ENCODE peak calls at places on chromosomes 5 and 9, in six cellular contexts. A, P, F, O, X and Z are unnamed samples.

GRCh38 chr9:101705135-101705661 is 33.2 kb downstream of the GRIN3A start:
- DNase-seq in A (peak; percentile 84), P (peak; percentile 38), F (no peak), O (no peak), X (peak; percentile 70), Z (no peak)

GRCh38 chr5:126508962-126509279 is 85.7 kb downstream of the GRAMD2B start:
- DNase-seq in A (no peak), P (no peak), F (no peak), O (peak; percentile 68), X (no peak), Z (no peak)

GRCh38 chr9:126335837-126336236 is 9.2 kb downstream of the MVB12B start:
- DNase-seq in A (no peak), P (no peak), F (no peak), O (no peak), X (no peak), Z (no peak)

GRCh38 chr9:8401961-8402701 is 602.6 kb upstream of the DMAC1 start:
- DNase-seq in A (no peak), P (no peak), F (no peak), O (no peak), X (no peak), Z (no peak)

GRCh38 chr5:9742848-9743247 is 112.7 kb upstream of the TAS2R1 start:
- DNase-seq in A (no peak), P (no peak), F (no peak), O (no peak), X (no peak), Z (no peak)

GRCh38 chr9:132846109-132846917 is 31.8 kb downstream of the AK8 start:
- DNase-seq in A (no peak), P (no peak), F (no peak), O (no peak), X (no peak), Z (no peak)

GRCh38 chr9:6667633-6668280 is 22.2 kb upstream of the GLDC start:
- DNase-seq in A (peak; percentile 46), P (no peak), F (no peak), O (peak; percentile 50), X (no peak), Z (peak; percentile 44)

GRCh38 chr5:10562202-10563131 is 1.4 kb upstream of the ANKRD33B start:
- DNase-seq in A (no peak), P (no peak), F (no peak), O (peak; percentile 33), X (peak; percentile 72), Z (peak; percentile 33)

GRCh38 chr5:130720355-130720754 is 444.7 kb downstream of the HINT1 start:
- DNase-seq in A (peak; percentile 73), P (peak; percentile 53), F (peak; percentile 16), O (peak; percentile 69), X (no peak), Z (no peak)

GRCh38 chr9:108386859-108387384 is 468.9 kb downstream of the ACTL7B start:
- DNase-seq in A (no peak), P (no peak), F (no peak), O (peak; percentile 46), X (no peak), Z (peak; percentile 85)

GRCh38 chr9:123925820-123926219 is 4.1 kb downstream of the DENND1A start:
- DNase-seq in A (no peak), P (no peak), F (peak; percentile 29), O (peak; percentile 46), X (no peak), Z (peak; percentile 39)

GRCh38 chr5:53105611-53106300 is 3.8 kb downstream of the MOCS2 start:
- DNase-seq in A (no peak), P (no peak), F (no peak), O (no peak), X (no peak), Z (no peak)

GRCh38 chr5:130528474-130528873 is 624.2 kb downstream of the CHSY3 start:
- DNase-seq in A (no peak), P (no peak), F (no peak), O (peak; percentile 41), X (no peak), Z (no peak)

GRCh38 chr9:132242621-132243155 is 80.8 kb downstream of the NTNG2 start:
- DNase-seq in A (peak; percentile 34), P (no peak), F (no peak), O (peak; percentile 22), X (peak; percentile 63), Z (no peak)

GRCh38 chr9:126614455-126615248 is 924 bp downstream of the LMX1B start:
- DNase-seq in A (no peak), P (no peak), F (no peak), O (no peak), X (peak; percentile 72), Z (no peak)

GRCh38 chr9:18824095-18824666 is 208.8 kb downstream of the SAXO1 start:
- DNase-seq in A (peak; percentile 53), P (no peak), F (no peak), O (no peak), X (no peak), Z (no peak)

GRCh38 chr9:13568851-13569618 is 289.5 kb upstream of the MPDZ start:
- DNase-seq in A (peak; percentile 29), P (no peak), F (no peak), O (peak; percentile 29), X (peak; percentile 55), Z (no peak)

GRCh38 chr9:94889627-94890026 is 163.1 kb downstream of the AOPEP start:
- DNase-seq in A (no peak), P (no peak), F (no peak), O (no peak), X (no peak), Z (no peak)

GRCh38 chr5:180830253-180831138 is 27.9 kb upstream of the MGAT1 start:
- DNase-seq in A (peak; percentile 68), P (no peak), F (peak; percentile 55), O (no peak), X (peak; percentile 83), Z (peak; percentile 39)

GRCh38 chr5:33601881-33602280 is 161.1 kb downstream of the TARS1 start:
- DNase-seq in A (peak; percentile 71), P (no peak), F (peak; percentile 5), O (no peak), X (no peak), Z (no peak)

GRCh38 chr9:133691659-133692363 is 46.3 kb downstream of the SARDH start:
- DNase-seq in A (no peak), P (no peak), F (peak; percentile 72), O (peak; percentile 58), X (no peak), Z (peak; percentile 43)

GRCh38 chr5:161846731-161847130 is 1.2 kb upstream of the GABRA1 start:
- DNase-seq in A (peak; percentile 93), P (peak; percentile 63), F (no peak), O (no peak), X (peak; percentile 59), Z (no peak)

GRCh38 chr9:96122756-96123155 is 179.2 kb downstream of the HSD17B3 start:
- DNase-seq in A (no peak), P (no peak), F (no peak), O (peak; percentile 73), X (no peak), Z (peak; percentile 58)

GRCh38 chr9:120842685-120843485 is at the start of gene PSMD5:
- DNase-seq in A (peak; percentile 100), P (peak; percentile 97), F (peak; percentile 100), O (peak; percentile 100), X (peak; percentile 85), Z (peak; percentile 100)

GRCh38 chr9:125513634-125514413 is 193.2 kb downstream of the MAPKAP1 start:
- DNase-seq in A (no peak), P (no peak), F (peak; percentile 11), O (peak; percentile 86), X (no peak), Z (peak; percentile 81)

GRCh38 chr9:124062172-124062571 is 50.6 kb downstream of the LHX2 start:
- DNase-seq in A (no peak), P (no peak), F (no peak), O (no peak), X (no peak), Z (no peak)

GRCh38 chr5:36363101-36363500 is 61.4 kb upstream of the RANBP3L start:
- DNase-seq in A (peak; percentile 88), P (no peak), F (peak; percentile 74), O (peak; percentile 35), X (no peak), Z (peak; percentile 43)

GRCh38 chr5:124234022-124234899 is 512.2 kb downstream of the ZNF608 start:
- DNase-seq in A (peak; percentile 50), P (no peak), F (no peak), O (no peak), X (no peak), Z (no peak)

GRCh38 chr5:127290019-127290945 is at the start of gene MEGF10:
- DNase-seq in A (peak; percentile 87), P (peak; percentile 56), F (peak; percentile 10), O (peak; percentile 46), X (peak; percentile 84), Z (peak; percentile 17)

GRCh38 chr5:133814152-133814551 is 154.3 kb downstream of the C5orf15 start:
- DNase-seq in A (no peak), P (no peak), F (no peak), O (no peak), X (no peak), Z (no peak)

GRCh38 chr5:107469485-107469884 is 201.3 kb downstream of the EFNA5 start:
- DNase-seq in A (no peak), P (no peak), F (no peak), O (peak; percentile 91), X (no peak), Z (peak; percentile 94)

GRCh38 chr9:1980387-1980786 is 34.8 kb upstream of the SMARCA2 start:
- DNase-seq in A (no peak), P (no peak), F (no peak), O (no peak), X (no peak), Z (no peak)
- H3K4me3 ChIP-seq in A (no peak overlapping the region), P (no peak overlapping the region), F (no peak overlapping the region), O (peak overlapping the region; percentile 64), X (no peak overlapping the region), Z (no peak overlapping the region)

DNA sequence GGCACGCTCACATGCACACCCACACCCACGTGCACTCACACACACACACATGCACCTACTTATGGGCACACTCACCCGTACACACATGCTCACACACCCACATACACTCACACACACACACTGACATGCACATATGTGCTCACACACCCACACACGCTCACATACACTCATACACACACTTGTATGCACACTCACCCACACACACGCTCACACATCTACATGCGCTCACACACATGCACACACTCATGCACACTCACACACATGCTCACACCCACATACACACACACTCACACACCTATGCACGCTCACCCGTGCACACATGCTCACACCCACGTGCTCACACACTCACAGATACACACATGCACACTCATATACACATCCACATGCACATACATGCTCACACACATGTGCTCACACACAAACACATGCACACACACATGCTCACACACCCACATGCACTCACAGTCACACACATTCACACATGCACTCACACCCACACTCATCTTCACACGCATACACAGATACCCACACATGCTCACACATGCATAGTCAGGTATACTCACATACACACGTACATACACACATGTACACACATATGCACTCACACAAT is 138.3 kb downstream of the OLFM1 start:
- DNase-seq in A (no peak), P (no peak), F (no peak), O (no peak), X (no peak), Z (no peak)
- H4K8ac ChIP-seq in A (no peak overlapping the region), P (no peak overlapping the region), F (no peak overlapping the region), O (no peak overlapping the region), X (no peak overlapping the region), Z (no peak overlapping the region)

GRCh38 chr5:112917453-112918005 is 4.5 kb downstream of the REEP5 start:
- DNase-seq in A (peak; percentile 52), P (no peak), F (no peak), O (no peak), X (peak; percentile 64), Z (peak; percentile 49)
- H3K4me1 ChIP-seq in A (no peaks in the 10 kb centered on the region), P (peaks cover 3% of the 10 kb centered on the region), F (peaks cover 2% of the 10 kb centered on the region), O (peaks cover 18% of the 10 kb centered on the region), X (no peaks in the 10 kb centered on the region), Z (peaks cover 9% of the 10 kb centered on the region)

GRCh38 chr5:64775288-64775687 is 6.6 kb downstream of the CWC27 start:
- DNase-seq in A (no peak), P (no peak), F (no peak), O (no peak), X (no peak), Z (no peak)
- H3K4me3 ChIP-seq in A (no peak overlapping the region), P (no peak overlapping the region), F (no peak overlapping the region), O (no peak overlapping the region), X (no peak overlapping the region), Z (no peak overlapping the region)